ENCODE peak calls at places on chromosomes 16 and 17, in eight cellular contexts. I is neural progenitor cell, P is GM23248, K is PC-9, A is H1, F is PC-3, X is fibroblast of lung, H is HCT116. O is an unnamed sample.

GRCh38 chr16:52727878-52728277 is 180.9 kb upstream of the TOX3 start:
- DNase-seq in X (no peak), K (no peak), I (no peak), H (no peak), A (no peak), F (no peak), P (no peak), O (no peak)

GRCh38 chr16:70582280-70582978 is 58.8 kb downstream of the SF3B3 start:
- DNase-seq in A (no peak), K (peak), P (peak), I (peak), X (no peak), F (no peak), H (no peak), O (no peak)

GRCh38 chr16:66996324-66996982 is 8.1 kb downstream of the CES4A start:
- DNase-seq in K (no peak), H (no peak), I (no peak), A (no peak), X (peak), F (peak), P (peak), O (peak)

GRCh38 chr17:32958418-32958817 is 30.5 kb downstream of the TMEM98 start:
- DNase-seq in X (no peak), F (no peak), H (no peak), P (peak), I (no peak), K (no peak), A (no peak), O (no peak)

GRCh38 chr16:55328611-55329569 is 4.9 kb downstream of the IRX6 start:
- DNase-seq in X (no peak), I (peak), K (no peak), A (no peak), F (no peak), P (no peak), H (no peak), O (no peak)

GRCh38 chr17:68627956-68628355 is 26.8 kb upstream of the FAM20A start:
- DNase-seq in X (no peak), H (no peak), F (peak), K (no peak), A (no peak), P (peak), I (no peak), O (peak)

GRCh38 chr17:18960241-18960665 is 8.3 kb downstream of the SLC5A10 start:
- DNase-seq in H (no peak), K (no peak), P (no peak), A (no peak), I (no peak), F (no peak), X (no peak), O (no peak)

GRCh38 chr17:45963889-45964288 is 35.2 kb upstream of the STH start:
- DNase-seq in A (no peak), F (no peak), K (no peak), I (no peak), P (no peak), H (no peak), X (no peak), O (no peak)

GRCh38 chr16:11605564-11605886 is 18.8 kb upstream of the LITAF start:
- DNase-seq in I (no peak), A (no peak), K (no peak), P (no peak), H (no peak), F (no peak), X (no peak), O (no peak)

GRCh38 chr17:44780845-44781480 is 22.2 kb downstream of the ADAM11 start:
- DNase-seq in H (no peak), K (no peak), I (no peak), F (no peak), P (no peak), X (no peak), A (no peak), O (no peak)

GRCh38 chr16:17072104-17072503 is 398.7 kb downstream of the XYLT1 start:
- DNase-seq in I (no peak), H (no peak), K (no peak), P (peak), X (peak), A (no peak), F (no peak), O (peak)

GRCh38 chr17:40190197-40191021 is 13.1 kb downstream of the RAPGEFL1 start:
- DNase-seq in H (no peak), A (no peak), F (peak), I (peak), P (peak), X (no peak), K (no peak), O (no peak)

GRCh38 chr17:74531231-74531761 is at the start of gene CD300LB:
- DNase-seq in H (no peak), F (no peak), P (no peak), X (no peak), I (no peak), K (no peak), A (no peak), O (no peak)

GRCh38 chr16:63982156-63982555 is 1139.7 kb downstream of the CDH11 start:
- DNase-seq in A (no peak), K (no peak), H (no peak), I (peak), F (no peak), X (no peak), P (no peak), O (no peak)

GRCh38 chr17:8022358-8023038 is 16.4 kb upstream of the ALOX15B start:
- DNase-seq in A (no peak), F (no peak), H (no peak), P (peak), X (peak), I (no peak), K (no peak), O (peak)

GRCh38 chr17:37737971-37738370 is 6.9 kb downstream of the HNF1B start:
- DNase-seq in K (no peak), X (peak), A (no peak), F (peak), I (no peak), H (no peak), P (peak), O (no peak)

DNA sequence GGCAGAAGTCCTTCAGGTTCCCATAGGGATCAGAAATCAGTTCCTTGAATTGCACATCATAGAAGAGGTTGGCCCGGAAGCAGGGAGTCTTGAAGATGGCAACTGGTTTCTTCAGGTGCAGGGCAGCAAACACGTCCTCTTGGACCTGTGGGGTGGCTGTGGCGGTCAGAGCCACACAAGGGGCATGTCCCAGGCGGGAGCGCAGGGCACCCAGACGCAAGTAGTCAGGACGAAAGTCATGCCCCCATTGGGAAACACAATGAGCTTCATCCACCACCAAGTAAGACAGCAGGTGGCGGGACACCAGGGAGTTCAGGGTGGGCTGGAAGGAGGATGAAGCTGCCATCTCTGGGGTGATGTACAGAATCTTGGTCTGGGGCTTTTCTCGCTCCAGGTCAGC is 4.4 kb downstream of the RECQL5 start:
- DNase-seq in K (no peak), H (no peak), A (no peak), F (no peak), I (no peak), P (no peak), X (no peak), O (no peak)
- H3K4me3 ChIP-seq in K (no peak), H (no peak), A (no peak), F (no peak), I (no peak), P (no peak), X (no peak), O (no peak)

GRCh38 chr17:48628641-48629410 is 2.7 kb upstream of the HOXB9 start:
- DNase-seq in A (no peak), F (no peak), I (no peak), X (no peak), K (no peak), H (no peak), P (no peak), O (no peak)

GRCh38 chr17:48627625-48628510 is 1.7 kb upstream of the HOXB9 start:
- DNase-seq in I (no peak), P (no peak), K (no peak), A (no peak), H (no peak), X (no peak), F (no peak), O (no peak)

GRCh38 chr17:48630925-48631692 is 5.0 kb upstream of the HOXB9 start:
- DNase-seq in I (no peak), K (no peak), P (no peak), H (no peak), A (no peak), X (no peak), F (no peak), O (no peak)

GRCh38 chr17:48630009-48630924 is 4.1 kb upstream of the HOXB9 start:
- DNase-seq in X (no peak), K (no peak), P (no peak), I (no peak), H (no peak), F (no peak), A (no peak), O (no peak)

DNA sequence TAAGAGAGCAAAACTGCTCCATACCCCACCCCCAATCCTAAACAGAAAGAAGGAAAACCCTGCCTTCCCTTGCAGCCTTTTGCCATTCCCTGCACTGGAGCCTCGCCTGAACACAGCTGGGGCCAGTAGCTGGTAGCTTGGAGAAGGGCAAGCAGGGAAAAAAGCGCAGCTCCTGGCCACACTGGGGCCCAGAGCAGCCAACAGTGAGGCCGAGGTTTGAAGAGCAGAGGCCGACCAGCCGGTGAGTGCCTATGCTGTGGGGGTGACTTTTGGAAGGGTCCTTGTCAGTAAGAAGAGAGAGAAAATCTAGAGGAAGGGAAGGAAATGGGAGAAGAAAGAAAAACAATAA is 3.2 kb upstream of the HOXB9 start:
- DNase-seq in P (no peak), I (no peak), F (no peak), H (no peak), X (no peak), A (no peak), K (no peak), O (no peak)
- TF ChIP-seq EZH2 in P (no peak), I (peak), F (no peak), H (no peak), X (peak), A (peak), K (no peak), O (peak)

DNA sequence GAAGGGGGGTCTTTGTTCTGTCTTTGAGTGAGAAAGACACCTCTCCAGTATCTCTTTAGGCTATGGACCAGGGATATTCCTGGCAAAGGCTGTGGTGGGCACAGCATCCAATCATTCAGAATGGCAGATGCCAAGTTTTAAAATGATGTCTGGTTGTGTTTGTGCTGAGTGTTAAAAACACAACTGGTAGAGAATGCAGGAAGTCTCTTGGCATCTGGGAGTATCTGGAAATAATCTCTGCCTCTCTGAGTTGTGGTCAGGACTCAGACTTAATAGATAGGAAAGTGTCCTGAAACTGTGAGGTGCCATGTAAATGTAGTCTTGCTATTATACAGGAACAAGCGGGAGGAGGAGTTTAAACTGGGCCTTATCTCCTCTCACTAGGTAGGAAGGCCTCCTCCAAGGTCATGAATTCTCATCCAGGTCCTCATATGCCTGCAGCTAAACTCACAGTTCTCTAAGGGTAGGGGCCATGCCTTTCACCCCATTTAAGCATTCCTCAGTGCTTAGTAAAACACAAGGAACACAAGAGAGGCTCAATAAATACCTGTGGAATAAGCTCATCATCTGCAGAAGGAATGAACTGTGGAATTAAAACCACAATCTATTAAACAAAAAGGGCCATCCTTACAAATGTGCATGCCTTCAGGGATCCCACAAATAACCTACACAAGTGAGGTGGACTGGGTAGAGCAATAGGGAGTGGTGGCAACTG is 317.6 kb downstream of the CBLN1 start:
- DNase-seq in F (peak), I (no peak), K (no peak), X (peak), A (no peak), P (peak), H (peak), O (peak)
- H3K27ac ChIP-seq in F (peak), I (no peak), K (peak), X (peak), A (no peak), P (peak), H (peak), O (peak)

DNA sequence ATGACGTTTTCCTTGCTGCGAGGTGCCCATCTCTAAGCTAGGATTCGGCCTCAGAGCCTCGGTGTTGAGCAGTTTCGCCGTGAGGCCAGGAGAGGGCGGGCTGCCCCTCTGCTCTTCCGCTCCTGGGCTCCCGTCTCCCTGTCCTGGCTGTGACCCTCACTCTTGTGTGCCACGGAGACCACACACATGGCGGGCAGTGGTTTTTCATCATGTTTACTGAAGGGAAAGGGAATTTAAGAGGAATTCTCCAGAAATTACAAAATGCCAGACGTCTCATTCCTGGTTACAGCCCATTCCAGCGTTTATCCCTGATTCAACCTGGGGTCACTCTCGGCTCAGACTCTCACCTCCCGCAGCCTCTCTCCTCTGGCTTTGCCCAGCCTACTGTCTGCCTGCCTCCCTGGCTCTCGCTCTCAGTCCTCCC is 96.8 kb upstream of the ELAC2 start:
- DNase-seq in P (peak), I (peak), A (peak), F (peak), K (no peak), H (peak), X (peak), O (peak)
- H3K4me3 ChIP-seq in P (peak), I (no peak), A (no peak), F (peak), K (no peak), H (no peak), X (peak), O (no peak)